ENCODE peak calls at places on chromosomes 7 and 10, in six cellular contexts. One of them, this sample, is unnamed.
A peak's percentile ranks its signal among the peaks of the same experiment; 100 is the strongest.

GRCh38 chr10:118729641-118730258 is 25.0 kb downstream of the CACUL1 start:
- DNase-seq in KBM-7: peak; percentile 70
- DNase-seq in AG08396: no peak
- DNase-seq in upper lobe of right lung: no peak
- DNase-seq in EH: no peak
- DNase-seq in esophagus muscularis mucosa: no peak
- DNase-seq in this sample: no peak

GRCh38 chr10:132065491-132066105 is at the start of gene JAKMIP3:
- DNase-seq in EH: peak; percentile 97
- DNase-seq in AG08396: peak; percentile 94
- DNase-seq in KBM-7: no peak
- DNase-seq in upper lobe of right lung: peak; percentile 64
- DNase-seq in esophagus muscularis mucosa: no peak
- DNase-seq in this sample: no peak

GRCh38 chr10:121900443-121901174 is 27.2 kb downstream of the ATE1 start:
- DNase-seq in upper lobe of right lung: no peak
- DNase-seq in AG08396: peak; percentile 63
- DNase-seq in KBM-7: peak; percentile 78
- DNase-seq in esophagus muscularis mucosa: no peak
- DNase-seq in EH: peak; percentile 71
- DNase-seq in this sample: no peak

GRCh38 chr7:151381083-151381332 is 28.8 kb downstream of the WDR86 start:
- DNase-seq in esophagus muscularis mucosa: no peak
- DNase-seq in AG08396: no peak
- DNase-seq in KBM-7: no peak
- DNase-seq in upper lobe of right lung: no peak
- DNase-seq in EH: no peak
- DNase-seq in this sample: no peak

GRCh38 chr10:94607111-94607510 is 61.5 kb downstream of the HELLS start:
- DNase-seq in upper lobe of right lung: no peak
- DNase-seq in KBM-7: no peak
- DNase-seq in EH: no peak
- DNase-seq in AG08396: no peak
- DNase-seq in esophagus muscularis mucosa: no peak
- DNase-seq in this sample: no peak

GRCh38 chr7:134827889-134828288 is 48.5 kb downstream of the CALD1 start:
- DNase-seq in upper lobe of right lung: no peak
- DNase-seq in EH: peak; percentile 92
- DNase-seq in AG08396: peak; percentile 29
- DNase-seq in KBM-7: no peak
- DNase-seq in esophagus muscularis mucosa: no peak
- DNase-seq in this sample: no peak

GRCh38 chr10:69220041-69220451 is at the start of gene HKDC1:
- DNase-seq in esophagus muscularis mucosa: no peak
- DNase-seq in EH: no peak
- DNase-seq in upper lobe of right lung: no peak
- DNase-seq in AG08396: no peak
- DNase-seq in KBM-7: no peak
- DNase-seq in this sample: no peak

GRCh38 chr10:76550806-76551205 is 1086.8 kb downstream of the KCNMA1 start:
- DNase-seq in upper lobe of right lung: no peak
- DNase-seq in esophagus muscularis mucosa: no peak
- DNase-seq in AG08396: peak; percentile 17
- DNase-seq in KBM-7: no peak
- DNase-seq in EH: peak; percentile 83
- DNase-seq in this sample: no peak

GRCh38 chr7:41559426-41559825 is 143.5 kb downstream of the INHBA start:
- DNase-seq in KBM-7: no peak
- DNase-seq in upper lobe of right lung: no peak
- DNase-seq in EH: no peak
- DNase-seq in AG08396: no peak
- DNase-seq in esophagus muscularis mucosa: no peak
- DNase-seq in this sample: no peak

GRCh38 chr10:97062484-97062883 is 123.3 kb downstream of the SLIT1 start:
- DNase-seq in KBM-7: no peak
- DNase-seq in upper lobe of right lung: no peak
- DNase-seq in EH: no peak
- DNase-seq in esophagus muscularis mucosa: no peak
- DNase-seq in AG08396: no peak
- DNase-seq in this sample: no peak

GRCh38 chr10:69362471-69362954 is 54.2 kb downstream of the TACR2 start:
- DNase-seq in esophagus muscularis mucosa: no peak
- DNase-seq in EH: peak; percentile 83
- DNase-seq in KBM-7: no peak
- DNase-seq in upper lobe of right lung: peak; percentile 75
- DNase-seq in AG08396: peak; percentile 67
- DNase-seq in this sample: no peak

GRCh38 chr7:1531263-1531978 is 919 bp downstream of the MAFK start:
- DNase-seq in AG08396: no peak
- DNase-seq in KBM-7: no peak
- DNase-seq in EH: peak; percentile 45
- DNase-seq in esophagus muscularis mucosa: no peak
- DNase-seq in upper lobe of right lung: no peak
- DNase-seq in this sample: peak; percentile 84

GRCh38 chr7:100449190-100449795 is 13.0 kb upstream of the PPP1R35 start:
- DNase-seq in esophagus muscularis mucosa: no peak
- DNase-seq in upper lobe of right lung: no peak
- DNase-seq in EH: no peak
- DNase-seq in KBM-7: no peak
- DNase-seq in AG08396: no peak
- DNase-seq in this sample: no peak

GRCh38 chr10:61990761-61991135 is 89.2 kb downstream of the ARID5B start:
- DNase-seq in esophagus muscularis mucosa: no peak
- DNase-seq in upper lobe of right lung: no peak
- DNase-seq in AG08396: no peak
- DNase-seq in EH: peak; percentile 57
- DNase-seq in KBM-7: no peak
- DNase-seq in this sample: no peak

GRCh38 chr10:91300011-91300575 is 79.6 kb downstream of the PCGF5 start:
- DNase-seq in KBM-7: no peak
- DNase-seq in upper lobe of right lung: no peak
- DNase-seq in esophagus muscularis mucosa: no peak
- DNase-seq in AG08396: no peak
- DNase-seq in EH: no peak
- DNase-seq in this sample: no peak

GRCh38 chr10:45181483-45181882 is 133.9 kb downstream of the OR13A1 start:
- DNase-seq in upper lobe of right lung: no peak
- DNase-seq in AG08396: peak; percentile 70
- DNase-seq in esophagus muscularis mucosa: no peak
- DNase-seq in KBM-7: no peak
- DNase-seq in EH: peak; percentile 59
- DNase-seq in this sample: no peak

GRCh38 chr10:6048281-6049030 is 13.7 kb downstream of the IL2RA start:
- DNase-seq in esophagus muscularis mucosa: peak; percentile 66
- DNase-seq in AG08396: no peak
- DNase-seq in KBM-7: no peak
- DNase-seq in upper lobe of right lung: no peak
- DNase-seq in EH: no peak
- DNase-seq in this sample: no peak

GRCh38 chr7:155947051-155947450 is 134.8 kb upstream of the SHH start:
- DNase-seq in upper lobe of right lung: no peak
- DNase-seq in AG08396: no peak
- DNase-seq in EH: no peak
- DNase-seq in esophagus muscularis mucosa: no peak
- DNase-seq in KBM-7: no peak
- DNase-seq in this sample: no peak

GRCh38 chr7:106620034-106620433 is 40.9 kb downstream of the CCDC71L start:
- DNase-seq in upper lobe of right lung: no peak
- DNase-seq in EH: no peak
- DNase-seq in KBM-7: no peak
- DNase-seq in AG08396: no peak
- DNase-seq in esophagus muscularis mucosa: no peak
- DNase-seq in this sample: no peak

GRCh38 chr7:1536768-1537630 is 6.5 kb downstream of the MAFK start:
- DNase-seq in EH: peak; percentile 100
- DNase-seq in esophagus muscularis mucosa: peak; percentile 99
- DNase-seq in AG08396: peak; percentile 98
- DNase-seq in upper lobe of right lung: peak; percentile 95
- DNase-seq in KBM-7: no peak
- DNase-seq in this sample: no peak

GRCh38 chr7:95066736-95067530 is 159.5 kb downstream of the PPP1R9A start:
- DNase-seq in esophagus muscularis mucosa: no peak
- DNase-seq in KBM-7: no peak
- DNase-seq in EH: peak; percentile 55
- DNase-seq in upper lobe of right lung: no peak
- DNase-seq in AG08396: no peak
- DNase-seq in this sample: no peak

GRCh38 chr10:16521311-16522016 is at the start of gene C1QL3:
- DNase-seq in AG08396: peak; percentile 34
- DNase-seq in upper lobe of right lung: no peak
- DNase-seq in EH: peak; percentile 26
- DNase-seq in KBM-7: no peak
- DNase-seq in esophagus muscularis mucosa: no peak
- DNase-seq in this sample: peak; percentile 66

GRCh38 chr7:155883491-155884224 is 71.4 kb upstream of the SHH start:
- DNase-seq in AG08396: no peak
- DNase-seq in esophagus muscularis mucosa: no peak
- DNase-seq in KBM-7: no peak
- DNase-seq in upper lobe of right lung: no peak
- DNase-seq in EH: no peak
- DNase-seq in this sample: peak; percentile 50

GRCh38 chr10:89646833-89647570 is 2.0 kb upstream of the PANK1 start:
- DNase-seq in upper lobe of right lung: no peak
- DNase-seq in KBM-7: peak; percentile 70
- DNase-seq in EH: peak; percentile 15
- DNase-seq in AG08396: no peak
- DNase-seq in esophagus muscularis mucosa: no peak
- DNase-seq in this sample: no peak

GRCh38 chr7:94060772-94061171 is 56.6 kb upstream of the BET1 start:
- DNase-seq in esophagus muscularis mucosa: no peak
- DNase-seq in KBM-7: no peak
- DNase-seq in AG08396: no peak
- DNase-seq in EH: peak; percentile 54
- DNase-seq in upper lobe of right lung: no peak
- DNase-seq in this sample: no peak

GRCh38 chr7:159027091-159027802 is 117.4 kb downstream of the VIPR2 start:
- DNase-seq in EH: no peak
- DNase-seq in esophagus muscularis mucosa: no peak
- DNase-seq in upper lobe of right lung: no peak
- DNase-seq in KBM-7: no peak
- DNase-seq in AG08396: peak; percentile 49
- DNase-seq in this sample: no peak

GRCh38 chr10:95308389-95309302 is 17.8 kb upstream of the PDLIM1 start:
- DNase-seq in esophagus muscularis mucosa: peak; percentile 97
- DNase-seq in KBM-7: peak; percentile 80
- DNase-seq in upper lobe of right lung: peak; percentile 85
- DNase-seq in AG08396: peak; percentile 73
- DNase-seq in EH: peak; percentile 99
- DNase-seq in this sample: no peak

GRCh38 chr10:59805043-59805442 is 51.8 kb upstream of the MRLN start:
- DNase-seq in KBM-7: peak; percentile 61
- DNase-seq in esophagus muscularis mucosa: no peak
- DNase-seq in upper lobe of right lung: no peak
- DNase-seq in AG08396: no peak
- DNase-seq in EH: no peak
- DNase-seq in this sample: no peak

GRCh38 chr10:131638049-131638448 is 262.8 kb upstream of the PPP2R2D start:
- DNase-seq in EH: no peak
- DNase-seq in esophagus muscularis mucosa: no peak
- DNase-seq in AG08396: no peak
- DNase-seq in upper lobe of right lung: no peak
- DNase-seq in KBM-7: no peak
- DNase-seq in this sample: no peak

GRCh38 chr10:11958956-11959355 is 83.7 kb downstream of the UPF2 start:
- DNase-seq in EH: no peak
- DNase-seq in AG08396: no peak
- DNase-seq in KBM-7: no peak
- DNase-seq in upper lobe of right lung: no peak
- DNase-seq in esophagus muscularis mucosa: no peak
- DNase-seq in this sample: no peak

GRCh38 chr7:157543276-157543675 is 206.5 kb downstream of the DNAJB6 start:
- DNase-seq in upper lobe of right lung: peak; percentile 37
- DNase-seq in KBM-7: no peak
- DNase-seq in AG08396: no peak
- DNase-seq in esophagus muscularis mucosa: no peak
- DNase-seq in EH: no peak
- DNase-seq in this sample: peak; percentile 53

GRCh38 chr10:79024716-79025112 is 44.1 kb upstream of the ZMIZ1 start:
- DNase-seq in upper lobe of right lung: peak; percentile 54
- DNase-seq in esophagus muscularis mucosa: no peak
- DNase-seq in KBM-7: no peak
- DNase-seq in EH: no peak
- DNase-seq in AG08396: no peak
- DNase-seq in this sample: peak; percentile 42

GRCh38 chr10:69899727-69900595 is 98.3 kb downstream of the COL13A1 start:
- DNase-seq in EH: no peak
- DNase-seq in KBM-7: no peak
- DNase-seq in AG08396: no peak
- DNase-seq in esophagus muscularis mucosa: no peak
- DNase-seq in upper lobe of right lung: no peak
- DNase-seq in this sample: no peak

GRCh38 chr10:22319559-22320558 is 1.0 kb upstream of the BMI1 start:
- DNase-seq in KBM-7: peak; percentile 58
- DNase-seq in EH: no peak
- DNase-seq in upper lobe of right lung: no peak
- DNase-seq in AG08396: no peak
- DNase-seq in esophagus muscularis mucosa: no peak
- DNase-seq in this sample: no peak

GRCh38 chr10:69479241-69479730 is 28.0 kb downstream of the TSPAN15 start:
- DNase-seq in KBM-7: peak; percentile 88
- DNase-seq in AG08396: no peak
- DNase-seq in EH: peak; percentile 38
- DNase-seq in esophagus muscularis mucosa: no peak
- DNase-seq in upper lobe of right lung: no peak
- DNase-seq in this sample: no peak

GRCh38 chr7:105769951-105770628 is 106.3 kb downstream of the ATXN7L1 start:
- DNase-seq in EH: peak; percentile 73
- DNase-seq in AG08396: peak; percentile 17
- DNase-seq in upper lobe of right lung: no peak
- DNase-seq in KBM-7: no peak
- DNase-seq in esophagus muscularis mucosa: no peak
- DNase-seq in this sample: no peak

GRCh38 chr10:4391683-4392082 is 434.3 kb upstream of the AKR1E2 start:
- DNase-seq in AG08396: no peak
- DNase-seq in upper lobe of right lung: no peak
- DNase-seq in esophagus muscularis mucosa: no peak
- DNase-seq in EH: peak; percentile 33
- DNase-seq in KBM-7: peak; percentile 39
- DNase-seq in this sample: no peak